ENCODE peak calls at places on chromosomes 2 and 18, in six cellular contexts. One of them, this sample, is unnamed.

GRCh38 chr18:36567800-36568199 is 261.0 kb downstream of the TPGS2 start:
- DNase-seq in smooth muscle cell of the brain vasculature: no peak
- DNase-seq in foreskin fibroblast: no peak
- DNase-seq in T-helper 2 cell: no peak
- DNase-seq in GM20000: no peak
- DNase-seq in left kidney: no peak
- DNase-seq in this sample: no peak

GRCh38 chr2:196804381-196804780 is 4.8 kb downstream of the C2orf66 start:
- DNase-seq in foreskin fibroblast: no peak
- DNase-seq in left kidney: no peak
- DNase-seq in smooth muscle cell of the brain vasculature: no peak
- DNase-seq in T-helper 2 cell: no peak
- DNase-seq in GM20000: no peak
- DNase-seq in this sample: no peak

GRCh38 chr18:9688036-9688741 is 19.9 kb upstream of the RAB31 start:
- DNase-seq in left kidney: no peak
- DNase-seq in GM20000: no peak
- DNase-seq in T-helper 2 cell: no peak
- DNase-seq in smooth muscle cell of the brain vasculature: no peak
- DNase-seq in foreskin fibroblast: no peak
- DNase-seq in this sample: no peak

GRCh38 chr18:907171-907879 is 2.7 kb downstream of the ADCYAP1 start:
- DNase-seq in foreskin fibroblast: no peak
- DNase-seq in smooth muscle cell of the brain vasculature: no peak
- DNase-seq in left kidney: peak; percentile 47
- DNase-seq in GM20000: peak; percentile 36
- DNase-seq in T-helper 2 cell: no peak
- DNase-seq in this sample: no peak

GRCh38 chr2:173773076-173773475 is 192.1 kb downstream of the SP3 start:
- DNase-seq in left kidney: no peak
- DNase-seq in foreskin fibroblast: no peak
- DNase-seq in GM20000: no peak
- DNase-seq in smooth muscle cell of the brain vasculature: no peak
- DNase-seq in T-helper 2 cell: no peak
- DNase-seq in this sample: no peak

GRCh38 chr18:55927831-55928230 is 339.8 kb upstream of the TCF4 start:
- DNase-seq in foreskin fibroblast: peak; percentile 30
- DNase-seq in T-helper 2 cell: no peak
- DNase-seq in GM20000: no peak
- DNase-seq in left kidney: no peak
- DNase-seq in smooth muscle cell of the brain vasculature: no peak
- DNase-seq in this sample: no peak

GRCh38 chr2:232481322-232482140 is 6.1 kb downstream of the ECEL1 start:
- DNase-seq in smooth muscle cell of the brain vasculature: no peak
- DNase-seq in left kidney: no peak
- DNase-seq in T-helper 2 cell: no peak
- DNase-seq in GM20000: no peak
- DNase-seq in foreskin fibroblast: no peak
- DNase-seq in this sample: no peak

GRCh38 chr2:65436825-65437221 is 4.4 kb upstream of the SPRED2 start:
- DNase-seq in foreskin fibroblast: no peak
- DNase-seq in T-helper 2 cell: no peak
- DNase-seq in GM20000: peak; percentile 89
- DNase-seq in left kidney: no peak
- DNase-seq in smooth muscle cell of the brain vasculature: no peak
- DNase-seq in this sample: peak; percentile 73

GRCh38 chr2:96532641-96533291 is 3.8 kb upstream of the ARID5A start:
- DNase-seq in foreskin fibroblast: no peak
- DNase-seq in T-helper 2 cell: no peak
- DNase-seq in smooth muscle cell of the brain vasculature: no peak
- DNase-seq in left kidney: no peak
- DNase-seq in GM20000: no peak
- DNase-seq in this sample: no peak

GRCh38 chr18:26617151-26617554 is 68.8 kb upstream of the KCTD1 start:
- DNase-seq in foreskin fibroblast: peak; percentile 75
- DNase-seq in smooth muscle cell of the brain vasculature: peak; percentile 46
- DNase-seq in GM20000: no peak
- DNase-seq in T-helper 2 cell: no peak
- DNase-seq in left kidney: no peak
- DNase-seq in this sample: no peak

GRCh38 chr2:216839626-216840132 is 20.2 kb downstream of the TNP1 start:
- DNase-seq in left kidney: no peak
- DNase-seq in GM20000: no peak
- DNase-seq in T-helper 2 cell: no peak
- DNase-seq in smooth muscle cell of the brain vasculature: no peak
- DNase-seq in foreskin fibroblast: no peak
- DNase-seq in this sample: no peak

GRCh38 chr2:132720393-132720792 is 50.4 kb upstream of the LYPD1 start:
- DNase-seq in T-helper 2 cell: no peak
- DNase-seq in left kidney: no peak
- DNase-seq in foreskin fibroblast: no peak
- DNase-seq in GM20000: no peak
- DNase-seq in smooth muscle cell of the brain vasculature: no peak
- DNase-seq in this sample: no peak

GRCh38 chr18:35854095-35854494 is 118.4 kb upstream of the RMP24 start:
- DNase-seq in GM20000: no peak
- DNase-seq in smooth muscle cell of the brain vasculature: no peak
- DNase-seq in left kidney: no peak
- DNase-seq in T-helper 2 cell: no peak
- DNase-seq in foreskin fibroblast: no peak
- DNase-seq in this sample: no peak

GRCh38 chr2:9288233-9288632 is 81.6 kb downstream of the ASAP2 start:
- DNase-seq in GM20000: no peak
- DNase-seq in foreskin fibroblast: peak; percentile 97
- DNase-seq in smooth muscle cell of the brain vasculature: peak; percentile 84
- DNase-seq in left kidney: no peak
- DNase-seq in T-helper 2 cell: no peak
- DNase-seq in this sample: no peak

GRCh38 chr18:8654482-8655451 is 45.5 kb downstream of the RAB12 start:
- DNase-seq in foreskin fibroblast: no peak
- DNase-seq in GM20000: peak; percentile 64
- DNase-seq in T-helper 2 cell: no peak
- DNase-seq in smooth muscle cell of the brain vasculature: no peak
- DNase-seq in left kidney: no peak
- DNase-seq in this sample: no peak

This sample was measured in GM12878.